ENCODE peak calls at places on chromosome 5, in four cellular contexts. Y, X, E and A are unnamed samples.
A peak's percentile ranks its signal among the peaks of the same experiment; 100 is the strongest.

GRCh38 chr5:170159101-170159698 is 53.5 kb downstream of the FOXI1 start:
- DNase-seq in X (peak; percentile 34), Y (peak; percentile 82), E (no peak), A (no peak)

GRCh38 chr5:112419050-112419595 is at the start of gene EPB41L4A:
- DNase-seq in E (no peak), Y (peak; percentile 8), X (peak; percentile 49), A (no peak)

GRCh38 chr5:54397420-54397819 is 58.1 kb upstream of the HSPB3 start:
- DNase-seq in Y (no peak), X (no peak), E (no peak), A (no peak)

GRCh38 chr5:75050415-75050814 is 1.9 kb downstream of the GCNT4 start:
- DNase-seq in Y (no peak), X (no peak), E (no peak), A (no peak)

GRCh38 chr5:172940242-172941066 is 18.8 kb upstream of the RPL26L1 start:
- DNase-seq in X (no peak), E (no peak), Y (no peak), A (no peak)

GRCh38 chr5:33118761-33119415 is 321.9 kb upstream of the TARS1 start:
- DNase-seq in E (no peak), Y (peak; percentile 74), X (no peak), A (no peak)

GRCh38 chr5:135249658-135250057 is 149.4 kb downstream of the MACROH2A1 start:
- DNase-seq in E (no peak), Y (peak; percentile 47), X (no peak), A (no peak)

GRCh38 chr5:68557162-68557936 is 341.8 kb downstream of the PIK3R1 start:
- DNase-seq in E (no peak), Y (peak; percentile 38), X (no peak), A (no peak)

GRCh38 chr5:108749130-108749861 is 1.6 kb downstream of the FER start:
- DNase-seq in X (no peak), Y (peak; percentile 30), E (no peak), A (no peak)

GRCh38 chr5:60507687-60508086 is 192.3 kb downstream of the DEPDC1B start:
- DNase-seq in Y (peak; percentile 67), X (no peak), E (no peak), A (no peak)

GRCh38 chr5:159877894-159878448 is 38.3 kb upstream of the ADRA1B start:
- DNase-seq in E (no peak), Y (no peak), X (no peak), A (no peak)

GRCh38 chr5:90096415-90097081 is 313.0 kb downstream of the CETN3 start:
- DNase-seq in Y (peak; percentile 95), X (peak; percentile 66), E (no peak), A (no peak)

GRCh38 chr5:158422653-158423505 is 563.9 kb upstream of the CLINT1 start:
- DNase-seq in E (no peak), Y (no peak), X (no peak), A (no peak)

GRCh38 chr5:138336952-138337684 is 948 bp upstream of the FAM53C start:
- DNase-seq in Y (peak; percentile 75), E (peak; percentile 94), X (no peak), A (no peak)

GRCh38 chr5:171295299-171295698 is 13.7 kb upstream of the TLX3 start:
- DNase-seq in E (no peak), Y (peak; percentile 41), X (no peak), A (no peak)

GRCh38 chr5:14112998-14113652 is 30.0 kb upstream of the TRIO start:
- DNase-seq in E (no peak), Y (no peak), X (no peak), A (no peak)

GRCh38 chr5:82367930-82368329 is 89.8 kb upstream of the RPS23 start:
- DNase-seq in X (no peak), E (no peak), Y (peak; percentile 60), A (no peak)

GRCh38 chr5:169695919-169696490 is 58.9 kb downstream of the DOCK2 start:
- DNase-seq in Y (peak; percentile 99), X (peak; percentile 28), E (no peak), A (no peak)

GRCh38 chr5:104344809-104345512 is 782.4 kb upstream of the NUDT12 start:
- DNase-seq in Y (peak; percentile 77), E (no peak), X (no peak), A (no peak)

GRCh38 chr5:157541452-157542118 is 34.0 kb downstream of the ADAM19 start:
- DNase-seq in Y (no peak), X (no peak), E (no peak), A (no peak)

GRCh38 chr5:32014345-32014744 is 159.8 kb downstream of the GOLPH3 start:
- DNase-seq in E (no peak), Y (no peak), X (no peak), A (no peak)

GRCh38 chr5:143434261-143435206 is 31.0 kb upstream of the NR3C1 start:
- DNase-seq in X (no peak), E (no peak), Y (no peak), A (no peak)

GRCh38 chr5:31415009-31415923 is 116.6 kb downstream of the DROSHA start:
- DNase-seq in X (no peak), Y (no peak), E (no peak), A (no peak)

GRCh38 chr5:137753227-137753985 is 757 bp downstream of the HNRNPA0 start:
- DNase-seq in X (no peak), E (peak; percentile 46), Y (no peak), A (no peak)

GRCh38 chr5:109163336-109163735 is 246.4 kb downstream of the PJA2 start:
- DNase-seq in X (no peak), Y (no peak), E (no peak), A (no peak)

GRCh38 chr5:77367733-77368132 is 124.4 kb downstream of the WDR41 start:
- DNase-seq in E (no peak), Y (peak; percentile 53), X (peak; percentile 16), A (no peak)

DNA sequence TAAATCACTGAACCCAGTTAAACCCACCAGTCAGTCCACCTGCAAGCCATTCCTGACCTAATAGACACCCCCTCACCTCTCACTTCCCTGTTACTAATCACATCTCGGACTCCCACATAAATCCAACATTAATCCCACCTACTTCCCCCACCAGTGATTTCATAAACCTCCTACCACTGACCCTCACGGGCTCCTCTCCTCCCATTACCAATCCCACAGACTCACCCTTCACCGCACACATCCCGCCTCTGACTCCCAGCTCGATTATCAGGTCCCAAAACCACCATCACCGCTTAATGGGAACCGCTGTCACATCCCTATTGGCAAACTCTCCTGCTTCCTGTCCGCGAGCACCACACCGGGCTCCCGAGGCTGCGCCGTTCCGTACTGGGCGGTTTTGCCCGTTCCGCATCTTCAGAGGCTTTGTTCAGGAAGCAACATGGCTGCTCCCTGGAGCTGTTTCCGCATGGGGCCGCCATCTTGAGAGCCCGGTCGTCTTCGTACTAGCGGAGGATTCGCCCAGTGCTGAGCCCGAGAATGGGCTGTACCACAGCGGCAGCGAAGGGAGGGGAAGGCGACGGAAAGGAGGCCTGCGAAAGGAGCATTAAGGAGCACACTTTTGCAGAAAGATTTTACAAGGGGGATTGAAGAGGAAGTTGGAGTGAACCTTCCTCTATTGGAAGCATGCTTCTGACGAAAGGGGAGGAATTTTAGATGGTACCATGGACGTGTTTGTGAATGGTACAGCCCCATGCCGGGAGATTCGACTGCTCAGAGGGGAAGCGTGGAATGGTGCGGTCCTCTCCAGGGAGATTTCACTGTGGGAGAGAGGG is at the start of gene ZNF300:
- DNase-seq in E (peak; percentile 63), X (peak; percentile 93), Y (peak; percentile 97), A (peak; percentile 5)
- H3K9me3 ChIP-seq in E (no peaks in the 10 kb centered on the region), X (peaks cover 58% of the 10 kb centered on the region), Y (no peaks in the 10 kb centered on the region), A (no peaks in the 10 kb centered on the region)

GRCh38 chr5:150879358-150879757 is 25.4 kb downstream of the ZNF300 start:
- DNase-seq in E (no peak), Y (peak; percentile 4), X (no peak), A (no peak)
- H3K9me3 ChIP-seq in E (no peaks in the 10 kb centered on the region), Y (no peaks in the 10 kb centered on the region), X (no peaks in the 10 kb centered on the region), A (peaks cover 32% of the 10 kb centered on the region)

DNA sequence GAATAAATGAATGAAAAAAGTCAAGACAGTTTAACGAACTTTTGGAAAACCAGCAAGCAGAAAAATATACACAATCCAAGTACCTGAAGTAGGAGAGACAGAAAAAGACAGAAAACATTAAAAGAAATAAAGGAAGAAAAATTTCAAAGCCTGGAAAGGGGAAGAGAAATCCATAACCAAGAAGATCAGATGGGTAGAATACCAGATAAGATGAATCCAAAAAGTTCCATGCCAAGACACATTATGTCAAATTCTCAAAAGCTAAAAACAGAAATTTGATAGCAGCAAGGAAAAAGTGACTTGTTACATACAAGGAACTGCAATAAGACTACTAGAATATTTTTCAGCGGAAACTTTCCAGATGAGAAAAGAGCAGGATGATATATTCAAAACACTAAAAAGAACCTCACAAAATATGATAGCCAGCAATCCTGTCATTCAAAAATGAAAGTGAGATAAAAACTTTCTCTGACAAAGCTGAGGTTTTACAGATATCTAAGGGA is 7.6 kb upstream of the ZNF300 start:
- DNase-seq in X (no peak), Y (no peak), E (no peak), A (no peak)
- H3K9me3 ChIP-seq in X (peaks cover 24% of the 10 kb centered on the region), Y (no peaks in the 10 kb centered on the region), E (no peaks in the 10 kb centered on the region), A (peaks cover 57% of the 10 kb centered on the region)

GRCh38 chr5:153937661-153938060 is 101.0 kb downstream of the FAM114A2 start:
- DNase-seq in X (no peak), E (no peak), Y (no peak), A (no peak)
- H3K9me3 ChIP-seq in X (peaks cover 8% of the 10 kb centered on the region), E (no peaks in the 10 kb centered on the region), Y (no peaks in the 10 kb centered on the region), A (peaks cover 70% of the 10 kb centered on the region)

GRCh38 chr5:45795458-45795857 is 99.3 kb upstream of the HCN1 start:
- DNase-seq in X (no peak), E (no peak), Y (no peak), A (no peak)

GRCh38 chr5:45793638-45794532 is 97.7 kb upstream of the HCN1 start:
- DNase-seq in X (no peak), E (no peak), Y (no peak), A (no peak)

GRCh38 chr5:45799388-45799787 is 103.2 kb upstream of the HCN1 start:
- DNase-seq in X (no peak), E (no peak), Y (no peak), A (no peak)

GRCh38 chr5:45800331-45800730 is 104.2 kb upstream of the HCN1 start:
- DNase-seq in E (no peak), Y (no peak), X (no peak), A (no peak)

DNA sequence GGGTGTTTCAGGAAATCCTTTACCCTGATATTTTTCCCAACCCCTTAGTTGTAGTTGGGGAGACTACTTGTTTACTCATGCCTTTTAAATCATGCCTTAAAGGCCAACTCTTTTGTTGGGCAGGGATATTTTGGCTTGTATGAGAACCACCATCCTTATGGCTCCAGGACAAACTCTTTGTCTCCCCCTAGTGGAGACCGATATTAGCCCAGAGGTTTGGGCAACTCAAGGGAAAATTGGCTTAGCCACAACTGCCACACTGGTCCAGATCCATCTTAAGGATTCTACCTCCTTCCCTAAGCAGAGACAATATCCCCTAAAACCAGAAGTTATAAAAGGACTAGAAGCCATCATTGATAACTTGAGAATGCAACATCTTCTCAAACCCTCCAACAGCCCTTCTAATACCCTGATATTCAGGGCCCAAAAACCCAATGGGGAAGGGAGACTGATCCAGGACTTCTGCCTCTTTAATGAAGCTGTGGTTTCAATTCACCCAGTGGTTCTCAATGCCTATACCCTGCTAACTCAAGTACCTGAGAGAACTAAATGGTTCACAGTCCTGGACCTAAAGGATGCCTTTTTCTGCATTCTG is 100.9 kb upstream of the HCN1 start:
- DNase-seq in Y (no peak), X (peak; percentile 19), E (no peak), A (no peak)
- H3K9me3 ChIP-seq in Y (no peaks in the 10 kb centered on the region), X (peaks cover 4% of the 10 kb centered on the region), E (no peaks in the 10 kb centered on the region), A (peaks cover 15% of the 10 kb centered on the region)